ENCODE peak calls at places on chromosomes 5 and 9, in five cellular contexts. One of them, this sample, is unnamed.

GRCh38 chr5:113061851-113062631 is 85.4 kb downstream of the DCP2 start:
- DNase-seq in stomach: no peak
- DNase-seq in lower leg skin: no peak
- DNase-seq in tibial nerve: no peak
- DNase-seq in right lobe of liver: no peak
- DNase-seq in this sample: no peak

GRCh38 chr9:106107716-106108115 is 413.4 kb downstream of the TMEM38B start:
- DNase-seq in stomach: no peak
- DNase-seq in lower leg skin: no peak
- DNase-seq in tibial nerve: no peak
- DNase-seq in right lobe of liver: no peak
- DNase-seq in this sample: no peak

GRCh38 chr5:53419247-53419646 is 61.2 kb upstream of the FST start:
- DNase-seq in stomach: no peak
- DNase-seq in lower leg skin: no peak
- DNase-seq in tibial nerve: no peak
- DNase-seq in right lobe of liver: no peak
- DNase-seq in this sample: no peak

GRCh38 chr5:136062563-136063274 is 33.9 kb downstream of the TGFBI start:
- DNase-seq in stomach: no peak
- DNase-seq in lower leg skin: peak; percentile 71
- DNase-seq in tibial nerve: no peak
- DNase-seq in right lobe of liver: no peak
- DNase-seq in this sample: no peak

GRCh38 chr5:174732040-174733020 is 7.9 kb downstream of the MSX2 start:
- DNase-seq in stomach: no peak
- DNase-seq in lower leg skin: peak; percentile 79
- DNase-seq in tibial nerve: no peak
- DNase-seq in right lobe of liver: no peak
- DNase-seq in this sample: no peak

GRCh38 chr9:121309833-121310425 is 42.0 kb downstream of the GSN start:
- DNase-seq in stomach: no peak
- DNase-seq in lower leg skin: no peak
- DNase-seq in tibial nerve: no peak
- DNase-seq in right lobe of liver: no peak
- DNase-seq in this sample: no peak

GRCh38 chr9:70881321-70881720 is 240.1 kb downstream of the TRPM3 start:
- DNase-seq in stomach: no peak
- DNase-seq in lower leg skin: no peak
- DNase-seq in tibial nerve: no peak
- DNase-seq in right lobe of liver: no peak
- DNase-seq in this sample: no peak

GRCh38 chr5:177403826-177404640 is 3.6 kb upstream of the PFN3 start:
- DNase-seq in stomach: peak; percentile 91
- DNase-seq in lower leg skin: peak; percentile 96
- DNase-seq in tibial nerve: peak; percentile 61
- DNase-seq in right lobe of liver: peak; percentile 91
- DNase-seq in this sample: peak; percentile 94

GRCh38 chr5:139985733-139986132 is 57.4 kb downstream of the NRG2 start:
- DNase-seq in stomach: no peak
- DNase-seq in lower leg skin: no peak
- DNase-seq in tibial nerve: no peak
- DNase-seq in right lobe of liver: no peak
- DNase-seq in this sample: no peak

GRCh38 chr5:132205385-132206125 is 22.1 kb downstream of the P4HA2 start:
- DNase-seq in stomach: no peak
- DNase-seq in lower leg skin: peak; percentile 69
- DNase-seq in tibial nerve: no peak
- DNase-seq in right lobe of liver: no peak
- DNase-seq in this sample: no peak

GRCh38 chr9:69599232-69599971 is 72.8 kb downstream of the APBA1 start:
- DNase-seq in stomach: no peak
- DNase-seq in lower leg skin: no peak
- DNase-seq in tibial nerve: no peak
- DNase-seq in right lobe of liver: no peak
- DNase-seq in this sample: no peak

GRCh38 chr5:56561-57290 is 35.2 kb upstream of the PLEKHG4B start:
- DNase-seq in stomach: no peak
- DNase-seq in lower leg skin: no peak
- DNase-seq in tibial nerve: no peak
- DNase-seq in right lobe of liver: no peak
- DNase-seq in this sample: peak; percentile 60

GRCh38 chr9:115640887-115641286 is 512.7 kb upstream of the PAPPA start:
- DNase-seq in stomach: no peak
- DNase-seq in lower leg skin: no peak
- DNase-seq in tibial nerve: no peak
- DNase-seq in right lobe of liver: no peak
- DNase-seq in this sample: no peak

GRCh38 chr9:100426532-100427365 is at the start of gene MSANTD3:
- DNase-seq in stomach: peak; percentile 69
- DNase-seq in lower leg skin: peak; percentile 87
- DNase-seq in tibial nerve: no peak
- DNase-seq in right lobe of liver: peak; percentile 80
- DNase-seq in this sample: no peak
- TF ChIP-seq POLR2A in stomach: no peak
- TF ChIP-seq POLR2A in lower leg skin: no peak
- TF ChIP-seq POLR2A in tibial nerve: no peak
- TF ChIP-seq POLR2A in right lobe of liver: peak; percentile 82
- TF ChIP-seq POLR2A in this sample: no peak

DNA sequence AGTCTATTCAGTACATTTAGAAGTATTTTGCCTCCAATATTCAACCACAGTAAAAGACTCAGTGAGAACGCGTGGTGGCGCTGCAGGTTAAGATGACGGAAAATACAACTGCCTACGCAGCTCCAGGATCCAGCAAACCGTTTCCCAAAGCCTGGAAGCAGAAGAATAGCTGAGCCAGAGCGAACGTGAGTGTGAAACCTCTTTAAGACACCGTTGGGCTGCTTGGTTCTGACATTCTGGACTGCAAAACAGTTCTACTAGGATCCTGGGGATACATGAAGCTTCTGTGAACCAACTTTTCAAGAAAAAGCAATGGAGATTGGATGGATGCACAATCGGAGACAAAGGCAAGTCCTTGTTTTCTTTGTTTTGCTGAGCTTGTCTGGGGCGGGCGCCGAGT is at the start of gene PCDHB16:
- DNase-seq in stomach: no peak
- DNase-seq in lower leg skin: no peak
- DNase-seq in tibial nerve: peak; percentile 43
- DNase-seq in right lobe of liver: no peak
- DNase-seq in this sample: no peak
- TF ChIP-seq CTCF in stomach: no peak
- TF ChIP-seq CTCF in lower leg skin: no peak
- TF ChIP-seq CTCF in tibial nerve: peak; percentile 34
- TF ChIP-seq CTCF in right lobe of liver: peak; percentile 26
- TF ChIP-seq CTCF in this sample: peak; percentile 36

GRCh38 chr5:181052526-181052927 is 12.5 kb downstream of the BTNL9 start:
- DNase-seq in stomach: no peak
- DNase-seq in lower leg skin: peak; percentile 78
- DNase-seq in tibial nerve: no peak
- DNase-seq in right lobe of liver: no peak
- DNase-seq in this sample: no peak
- H3K4me3 ChIP-seq in stomach: peak overlapping the region; percentile 66
- H3K4me3 ChIP-seq in lower leg skin: peak overlapping the region; percentile 4
- H3K4me3 ChIP-seq in tibial nerve: no peak overlapping the region
- H3K4me3 ChIP-seq in right lobe of liver: no peak overlapping the region
- H3K4me3 ChIP-seq in this sample: peak overlapping the region; percentile 55

GRCh38 chr5:149429839-149430721 is 51.0 kb upstream of the IL17B start:
- DNase-seq in stomach: no peak
- DNase-seq in lower leg skin: no peak
- DNase-seq in tibial nerve: no peak
- DNase-seq in right lobe of liver: peak; percentile 70
- DNase-seq in this sample: no peak
- TF ChIP-seq POLR2A in stomach: no peak
- TF ChIP-seq POLR2A in lower leg skin: no peak
- TF ChIP-seq POLR2A in tibial nerve: no peak
- TF ChIP-seq POLR2A in right lobe of liver: no peak
- TF ChIP-seq POLR2A in this sample: no peak